ENCODE peak calls at places on chromosomes 7 and 10, in nine cellular contexts. P, T, Y, A, V, Q, C, G and S are unnamed samples. For H3K4me1, the result is how much of the 10 kb centered on the place peaks cover.

GRCh38 chr7:69609901-69610674 is 11.8 kb downstream of the AUTS2 start:
- DNase-seq in P (no peak), T (no peak), Y (no peak), A (no peak), V (no peak), Q (no peak), C (no peak), G (no peak), S (no peak)

GRCh38 chr10:69553328-69553727 is 19.9 kb downstream of the NEUROG3 start:
- DNase-seq in P (no peak), T (no peak), Y (no peak), A (no peak), V (no peak), Q (no peak), C (no peak), G (no peak), S (peak)

GRCh38 chr7:101308245-101309085 is 13.1 kb downstream of the IFT22 start:
- DNase-seq in P (no peak), T (peak), Y (peak), A (no peak), V (peak), Q (no peak), C (peak), G (peak), S (no peak)

GRCh38 chr10:33142290-33142689 is 184.3 kb upstream of the ITGB1 start:
- DNase-seq in P (no peak), T (no peak), Y (no peak), A (peak), V (no peak), Q (no peak), C (no peak), G (no peak), S (no peak)

GRCh38 chr7:81079736-81080135 is 160.9 kb upstream of the SEMA3C start:
- DNase-seq in P (no peak), T (no peak), Y (no peak), A (no peak), V (no peak), Q (no peak), C (no peak), G (no peak), S (no peak)

GRCh38 chr10:133293810-133294119 is 14.9 kb downstream of the TUBGCP2 start:
- DNase-seq in P (no peak), T (no peak), Y (no peak), A (no peak), V (no peak), Q (no peak), C (no peak), G (no peak), S (no peak)

GRCh38 chr10:69878951-69879350 is 77.2 kb downstream of the COL13A1 start:
- DNase-seq in P (no peak), T (no peak), Y (no peak), A (no peak), V (no peak), Q (no peak), C (no peak), G (no peak), S (no peak)

GRCh38 chr10:28906934-28907333 is 229.6 kb downstream of the BAMBI start:
- DNase-seq in P (no peak), T (no peak), Y (no peak), A (no peak), V (no peak), Q (no peak), C (no peak), G (no peak), S (no peak)

GRCh38 chr10:27542812-27543211 is 38.7 kb downstream of the RAB18 start:
- DNase-seq in P (no peak), T (no peak), Y (no peak), A (no peak), V (no peak), Q (no peak), C (no peak), G (no peak), S (no peak)

GRCh38 chr7:132240262-132240661 is 336.0 kb downstream of the PLXNA4 start:
- DNase-seq in P (no peak), T (no peak), Y (no peak), A (no peak), V (no peak), Q (no peak), C (no peak), G (no peak), S (no peak)

GRCh38 chr7:20932785-20933184 is 146.1 kb upstream of the SP8 start:
- DNase-seq in P (no peak), T (no peak), Y (no peak), A (no peak), V (no peak), Q (no peak), C (no peak), G (no peak), S (no peak)

GRCh38 chr7:111470898-111471297 is 91.4 kb downstream of the IMMP2L start:
- DNase-seq in P (no peak), T (no peak), Y (no peak), A (no peak), V (no peak), Q (no peak), C (no peak), G (no peak), S (no peak)

GRCh38 chr7:156021476-156021875 is 209.2 kb upstream of the SHH start:
- DNase-seq in P (no peak), T (peak), Y (no peak), A (no peak), V (no peak), Q (no peak), C (no peak), G (no peak), S (peak)

GRCh38 chr10:11325817-11326216 is 285.6 kb downstream of the USP6NL start:
- DNase-seq in P (no peak), T (no peak), Y (no peak), A (no peak), V (no peak), Q (no peak), C (no peak), G (no peak), S (no peak)

GRCh38 chr10:125795111-125795510 is 19.5 kb upstream of the MMP21 start:
- DNase-seq in P (no peak), T (no peak), Y (no peak), A (no peak), V (no peak), Q (no peak), C (no peak), G (no peak), S (no peak)

GRCh38 chr10:89773081-89773480 is 71.7 kb downstream of the KIF20B start:
- DNase-seq in P (no peak), T (no peak), Y (no peak), A (no peak), V (no peak), Q (no peak), C (no peak), G (no peak), S (no peak)

GRCh38 chr10:92688927-92689662 is 660 bp upstream of the HHEX start:
- DNase-seq in P (no peak), T (no peak), Y (peak), A (no peak), V (peak), Q (no peak), C (peak), G (peak), S (no peak)

GRCh38 chr10:28681345-28681763 is 4.0 kb downstream of the BAMBI start:
- DNase-seq in P (no peak), T (peak), Y (no peak), A (no peak), V (no peak), Q (no peak), C (no peak), G (no peak), S (no peak)

GRCh38 chr10:89556590-89556989 is 21.2 kb upstream of the SLC16A12 start:
- DNase-seq in P (no peak), T (no peak), Y (no peak), A (no peak), V (no peak), Q (no peak), C (no peak), G (no peak), S (no peak)

GRCh38 chr10:65735382-65735781 is 1190.5 kb upstream of the LRRTM3 start:
- DNase-seq in P (no peak), T (no peak), Y (no peak), A (no peak), V (no peak), Q (no peak), C (no peak), G (no peak), S (no peak)

GRCh38 chr10:77073066-77073960 is 564.3 kb downstream of the KCNMA1 start:
- DNase-seq in P (no peak), T (no peak), Y (no peak), A (peak), V (no peak), Q (no peak), C (no peak), G (peak), S (no peak)

GRCh38 chr7:36188266-36188665 is 35.2 kb downstream of the EEPD1 start:
- DNase-seq in P (no peak), T (no peak), Y (no peak), A (no peak), V (no peak), Q (no peak), C (no peak), G (no peak), S (no peak)

GRCh38 chr7:149084407-149084806 is 6.1 kb downstream of the ZNF786 start:
- DNase-seq in P (no peak), T (no peak), Y (no peak), A (no peak), V (no peak), Q (no peak), C (no peak), G (no peak), S (no peak)

GRCh38 chr10:97020452-97021400 is 165.0 kb downstream of the SLIT1 start:
- DNase-seq in P (no peak), T (no peak), Y (no peak), A (no peak), V (peak), Q (no peak), C (no peak), G (peak), S (no peak)

GRCh38 chr10:104329754-104330153 is 8.5 kb downstream of the ITPRIP start:
- DNase-seq in P (peak), T (peak), Y (no peak), A (peak), V (no peak), Q (no peak), C (no peak), G (peak), S (no peak)

GRCh38 chr10:115402690-115403089 is 309.5 kb downstream of the ATRNL1 start:
- DNase-seq in P (no peak), T (no peak), Y (no peak), A (no peak), V (no peak), Q (no peak), C (no peak), G (no peak), S (no peak)

GRCh38 chr10:95467162-95467599 is 94.0 kb downstream of the SORBS1 start:
- DNase-seq in P (peak), T (no peak), Y (peak), A (peak), V (peak), Q (no peak), C (peak), G (peak), S (no peak)

GRCh38 chr7:36265720-36266119 is 112.7 kb downstream of the EEPD1 start:
- DNase-seq in P (no peak), T (no peak), Y (no peak), A (no peak), V (peak), Q (no peak), C (no peak), G (peak), S (no peak)

GRCh38 chr10:44864637-44865288 is 46.4 kb upstream of the TMEM72 start:
- DNase-seq in P (peak), T (peak), Y (peak), A (peak), V (peak), Q (peak), C (peak), G (peak), S (no peak)

GRCh38 chr10:42684517-42684916 is 46.1 kb upstream of the ZNF33B start:
- DNase-seq in P (no peak), T (no peak), Y (no peak), A (no peak), V (no peak), Q (no peak), C (no peak), G (no peak), S (no peak)

GRCh38 chr10:14466256-14466655 is 135.5 kb upstream of the FRMD4A start:
- DNase-seq in P (no peak), T (no peak), Y (no peak), A (no peak), V (no peak), Q (no peak), C (no peak), G (no peak), S (no peak)

GRCh38 chr7:85522070-85522469 is 335.2 kb upstream of the SEMA3D start:
- DNase-seq in P (no peak), T (no peak), Y (no peak), A (no peak), V (no peak), Q (no peak), C (no peak), G (no peak), S (no peak)

GRCh38 chr10:44195120-44196007 is 189.5 kb downstream of the CXCL12 start:
- DNase-seq in P (no peak), T (no peak), Y (no peak), A (no peak), V (peak), Q (no peak), C (no peak), G (peak), S (peak)

GRCh38 chr10:112789248-112789647 is 160.8 kb upstream of the TCF7L2 start:
- DNase-seq in P (no peak), T (no peak), Y (no peak), A (no peak), V (no peak), Q (no peak), C (no peak), G (no peak), S (no peak)

GRCh38 chr7:70614237-70614984 is 517.5 kb upstream of the GALNT17 start:
- DNase-seq in P (no peak), T (peak), Y (peak), A (peak), V (peak), Q (no peak), C (no peak), G (peak), S (no peak)

GRCh38 chr7:18408461-18408860 is 87.1 kb upstream of the HDAC9 start:
- DNase-seq in P (no peak), T (no peak), Y (peak), A (no peak), V (no peak), Q (no peak), C (no peak), G (no peak), S (no peak)

GRCh38 chr7:40978047-40978446 is 724.8 kb downstream of the INHBA start:
- DNase-seq in P (no peak), T (no peak), Y (no peak), A (no peak), V (no peak), Q (no peak), C (no peak), G (no peak), S (no peak)

DNA sequence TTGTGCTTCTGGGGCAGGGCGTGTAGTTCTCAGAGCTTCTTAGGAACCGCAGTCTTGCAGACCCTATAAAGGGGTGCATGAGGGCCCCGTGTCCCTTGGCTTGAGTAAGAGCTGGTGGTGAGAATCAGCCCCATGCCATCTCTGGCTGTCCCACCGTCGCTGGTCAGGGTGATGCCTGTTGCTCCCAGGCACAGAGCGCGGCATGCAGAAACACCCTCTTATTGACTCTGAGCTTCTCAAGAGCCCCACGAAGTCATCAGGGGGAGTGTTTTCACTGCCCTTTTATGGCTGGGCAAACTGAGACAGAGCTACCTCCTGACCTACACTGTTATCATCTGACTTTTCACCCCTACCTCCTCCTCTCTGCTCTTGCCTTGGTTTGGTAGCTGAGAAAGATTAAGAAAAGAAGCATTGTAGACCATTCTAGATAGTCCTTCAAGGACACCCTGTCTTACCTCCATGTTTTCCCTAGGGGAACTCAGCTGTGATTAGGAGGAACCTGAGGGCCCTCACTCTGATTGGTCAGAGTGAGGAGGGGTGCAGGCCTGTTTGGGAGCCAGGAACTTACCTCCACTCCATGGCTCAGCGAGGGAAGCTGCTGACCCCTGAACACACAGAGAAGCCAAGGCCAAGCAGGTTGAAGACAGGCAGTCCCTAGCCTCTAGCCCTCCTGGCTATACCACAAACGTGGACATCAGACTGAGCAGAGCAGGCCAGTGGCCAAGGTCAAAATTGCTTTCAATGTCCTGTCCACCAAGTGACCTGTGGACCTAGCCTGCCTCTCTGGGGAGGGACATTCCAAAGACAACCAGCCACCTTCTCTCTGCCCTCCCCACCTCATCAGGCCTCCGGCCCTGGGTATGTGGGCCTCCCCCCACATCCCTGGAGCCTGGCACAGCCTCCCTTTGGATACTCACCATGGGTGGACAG is 17.6 kb downstream of the UNC5B start:
- DNase-seq in P (no peak), T (no peak), Y (no peak), A (no peak), V (no peak), Q (no peak), C (no peak), G (peak), S (no peak)
- H3K4me1 ChIP-seq in P (under half), T (under half), Y (under half), A (under half), V (half or more), Q (under half), C (under half), G (under half), S (half or more)

GRCh38 chr7:64606385-64606784 is 43.5 kb upstream of the ZNF680 start:
- DNase-seq in P (no peak), T (no peak), Y (no peak), A (no peak), V (no peak), Q (no peak), C (no peak), G (no peak), S (no peak)
- TF ChIP-seq POLR2AphosphoS5 in P (no peak), T (no peak), Y (no peak), A (no peak), V (no peak), Q (no peak), C (no peak), G (no peak), S (no peak)

GRCh38 chr7:108454317-108454673 is 1.9 kb downstream of the NRCAM start:
- DNase-seq in P (no peak), T (no peak), Y (no peak), A (no peak), V (no peak), Q (no peak), C (no peak), G (no peak), S (no peak)

GRCh38 chr7:108451296-108451848 is 4.9 kb downstream of the NRCAM start:
- DNase-seq in P (no peak), T (no peak), Y (no peak), A (no peak), V (no peak), Q (no peak), C (no peak), G (no peak), S (no peak)

GRCh38 chr7:108452707-108453106 is 3.5 kb downstream of the NRCAM start:
- DNase-seq in P (peak), T (no peak), Y (peak), A (no peak), V (no peak), Q (peak), C (peak), G (no peak), S (no peak)

GRCh38 chr7:108454674-108455523 is 1.3 kb downstream of the NRCAM start:
- DNase-seq in P (no peak), T (no peak), Y (peak), A (no peak), V (no peak), Q (no peak), C (no peak), G (no peak), S (no peak)

DNA sequence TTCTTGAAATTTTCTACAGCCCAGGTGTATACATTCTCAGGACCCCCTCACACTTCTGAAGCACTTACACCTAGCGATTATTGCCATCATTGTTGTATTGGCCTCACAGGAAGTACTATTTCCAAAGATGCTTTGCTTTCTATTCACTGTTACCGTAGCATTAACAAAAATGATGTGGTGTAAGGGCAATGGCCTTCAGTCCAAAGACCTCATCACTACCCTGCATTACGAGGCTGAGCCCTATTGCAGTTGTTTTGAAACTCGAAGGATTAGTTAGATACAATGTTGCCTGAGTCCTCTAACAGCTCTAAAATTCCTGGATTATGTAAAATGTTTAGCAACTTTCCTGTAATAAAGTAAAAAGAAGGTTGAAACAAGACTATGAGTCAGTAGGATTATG is 2.9 kb downstream of the NRCAM start:
- DNase-seq in P (no peak), T (no peak), Y (no peak), A (no peak), V (no peak), Q (no peak), C (no peak), G (no peak), S (no peak)
- H3K4me1 ChIP-seq in P (under half), T (under half), Y (under half), A (under half), V (under half), Q (under half), C (under half), G (under half), S (under half)

DNA sequence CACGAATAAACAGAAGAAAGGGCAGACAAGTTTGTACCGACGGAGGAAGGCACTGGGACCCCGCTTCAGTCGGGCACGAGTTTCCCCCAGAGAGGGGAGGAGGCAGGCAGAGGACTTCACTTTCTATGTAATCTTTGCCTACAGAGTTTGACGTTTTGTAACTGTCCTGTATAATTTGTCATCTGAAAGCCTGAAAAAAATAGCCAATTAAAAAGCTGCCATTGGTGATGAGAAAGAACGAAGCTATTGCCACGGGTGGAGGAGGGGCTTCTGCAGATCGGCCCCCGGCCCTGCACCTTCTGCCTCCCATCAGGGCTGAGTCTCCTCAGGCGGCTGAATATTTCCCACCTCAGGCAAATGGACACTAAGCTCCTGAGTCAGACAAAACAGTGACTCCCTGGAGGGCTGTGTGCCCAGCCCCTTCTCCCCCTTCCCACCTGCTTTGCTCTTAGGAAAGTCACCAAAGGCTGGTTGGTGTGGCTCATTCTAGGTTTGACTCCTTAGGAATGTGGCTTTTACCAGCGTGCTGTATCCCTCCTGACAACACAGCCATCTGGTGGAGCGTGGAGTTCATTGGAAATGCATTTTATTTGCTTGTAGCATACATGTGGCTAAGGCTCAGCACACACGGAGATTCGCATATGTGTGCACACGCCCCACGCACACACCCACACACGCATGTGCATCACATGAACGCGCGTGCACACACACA is 117.4 kb downstream of the VIPR2 start:
- DNase-seq in P (no peak), T (peak), Y (no peak), A (peak), V (no peak), Q (no peak), C (no peak), G (peak), S (no peak)
- TF ChIP-seq POLR2AphosphoS5 in P (no peak), T (no peak), Y (no peak), A (no peak), V (no peak), Q (no peak), C (no peak), G (no peak), S (no peak)

DNA sequence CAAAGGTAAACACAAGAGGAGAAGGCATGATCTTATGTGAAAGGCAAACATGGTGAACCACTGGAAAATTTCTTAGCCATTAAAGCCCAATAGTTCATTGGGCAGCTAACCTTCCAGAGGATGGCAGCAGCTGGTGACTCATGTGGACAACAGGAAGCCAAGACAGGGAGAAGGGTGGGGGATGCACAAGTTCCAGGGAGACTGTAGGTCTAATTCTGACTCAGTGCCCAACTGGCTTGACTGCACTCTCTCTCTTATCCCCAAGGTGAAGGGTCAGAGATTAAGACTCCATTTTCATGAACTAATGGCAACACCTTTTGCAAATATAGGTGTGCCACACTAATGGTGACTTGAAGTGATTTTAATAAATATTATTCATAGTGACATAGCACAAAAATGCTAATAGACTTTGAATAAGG is 47.9 kb upstream of the SLC35B4 start:
- DNase-seq in P (peak), T (no peak), Y (no peak), A (no peak), V (peak), Q (no peak), C (no peak), G (no peak), S (no peak)
- H3K4me1 ChIP-seq in P (under half), T (under half), Y (under half), A (under half), V (under half), Q (under half), C (under half), G (under half), S (under half)